ENCODE peak calls at places on chromosomes 5 and 9, in five cellular contexts. One of them, this sample, is unnamed.

GRCh38 chr5:56176155-56176798 is 56.9 kb downstream of the ANKRD55 start:
- DNase-seq in NCI-H2081: no peak
- DNase-seq in psoas muscle: peak
- DNase-seq in left cardiac atrium: no peak
- DNase-seq in stimulated activated CD4-positive, alpha-beta T cell treated with anti-CD3 and anti-CD28 coated beads, Interleukin-1b, Interleukin-23, amount 100 ng/mL, for 4 hours: no peak
- DNase-seq in this sample: no peak

GRCh38 chr5:179288101-179288808 is 57.0 kb downstream of the ADAMTS2 start:
- DNase-seq in left cardiac atrium: peak
- DNase-seq in psoas muscle: no peak
- DNase-seq in NCI-H2081: no peak
- DNase-seq in stimulated activated CD4-positive, alpha-beta T cell treated with anti-CD3 and anti-CD28 coated beads, Interleukin-1b, Interleukin-23, amount 100 ng/mL, for 4 hours: no peak
- DNase-seq in this sample: no peak

GRCh38 chr9:35044071-35044470 is 28.4 kb downstream of the VCP start:
- DNase-seq in stimulated activated CD4-positive, alpha-beta T cell treated with anti-CD3 and anti-CD28 coated beads, Interleukin-1b, Interleukin-23, amount 100 ng/mL, for 4 hours: no peak
- DNase-seq in psoas muscle: no peak
- DNase-seq in NCI-H2081: no peak
- DNase-seq in left cardiac atrium: no peak
- DNase-seq in this sample: no peak

GRCh38 chr5:71732011-71732410 is 12.9 kb downstream of the CARTPT start:
- DNase-seq in left cardiac atrium: no peak
- DNase-seq in NCI-H2081: no peak
- DNase-seq in psoas muscle: no peak
- DNase-seq in stimulated activated CD4-positive, alpha-beta T cell treated with anti-CD3 and anti-CD28 coated beads, Interleukin-1b, Interleukin-23, amount 100 ng/mL, for 4 hours: no peak
- DNase-seq in this sample: no peak

GRCh38 chr5:132138260-132138659 is 64.7 kb downstream of the CSF2 start:
- DNase-seq in psoas muscle: no peak
- DNase-seq in stimulated activated CD4-positive, alpha-beta T cell treated with anti-CD3 and anti-CD28 coated beads, Interleukin-1b, Interleukin-23, amount 100 ng/mL, for 4 hours: no peak
- DNase-seq in NCI-H2081: no peak
- DNase-seq in left cardiac atrium: no peak
- DNase-seq in this sample: no peak

GRCh38 chr5:7904170-7904569 is 35.2 kb downstream of the MTRR start:
- DNase-seq in psoas muscle: no peak
- DNase-seq in NCI-H2081: no peak
- DNase-seq in stimulated activated CD4-positive, alpha-beta T cell treated with anti-CD3 and anti-CD28 coated beads, Interleukin-1b, Interleukin-23, amount 100 ng/mL, for 4 hours: no peak
- DNase-seq in left cardiac atrium: no peak
- DNase-seq in this sample: no peak

GRCh38 chr9:3473402-3473801 is 52.4 kb downstream of the RFX3 start:
- DNase-seq in psoas muscle: no peak
- DNase-seq in stimulated activated CD4-positive, alpha-beta T cell treated with anti-CD3 and anti-CD28 coated beads, Interleukin-1b, Interleukin-23, amount 100 ng/mL, for 4 hours: no peak
- DNase-seq in left cardiac atrium: no peak
- DNase-seq in NCI-H2081: no peak
- DNase-seq in this sample: no peak

GRCh38 chr5:10454591-10455272 is 13.1 kb downstream of the ROPN1L start:
- DNase-seq in left cardiac atrium: no peak
- DNase-seq in psoas muscle: no peak
- DNase-seq in NCI-H2081: no peak
- DNase-seq in stimulated activated CD4-positive, alpha-beta T cell treated with anti-CD3 and anti-CD28 coated beads, Interleukin-1b, Interleukin-23, amount 100 ng/mL, for 4 hours: no peak
- DNase-seq in this sample: no peak

GRCh38 chr9:102518324-102518723 is 476.8 kb upstream of the CYLC2 start:
- DNase-seq in left cardiac atrium: no peak
- DNase-seq in stimulated activated CD4-positive, alpha-beta T cell treated with anti-CD3 and anti-CD28 coated beads, Interleukin-1b, Interleukin-23, amount 100 ng/mL, for 4 hours: no peak
- DNase-seq in NCI-H2081: peak
- DNase-seq in psoas muscle: no peak
- DNase-seq in this sample: no peak